ENCODE peak calls at places on chromosomes 3 and 15, in four cellular contexts. H is CD8-positive, alpha-beta T cell; K is cardiac muscle cell; Q is Panc1. V is an unnamed sample.

GRCh38 chr3:56775356-56775914 is 26.3 kb downstream of the ARHGEF3 start:
- DNase-seq in H (no peak), K (no peak), Q (no peak), V (no peak)

GRCh38 chr3:112642912-112643506 is 2.1 kb upstream of the CCDC80 start:
- DNase-seq in H (peak; percentile 70), K (peak; percentile 97), Q (no peak), V (peak; percentile 82)

GRCh38 chr3:150761831-150762661 is 923 bp downstream of the SIAH2 start:
- DNase-seq in H (peak; percentile 20), K (peak; percentile 60), Q (no peak), V (peak; percentile 74)

GRCh38 chr3:9669720-9670432 is 20.6 kb downstream of the MTMR14 start:
- DNase-seq in H (no peak), K (peak; percentile 17), Q (no peak), V (no peak)

GRCh38 chr3:185900228-185900627 is 37.6 kb downstream of the TRA2B start:
- DNase-seq in H (no peak), K (peak; percentile 82), Q (peak; percentile 89), V (peak; percentile 46)

GRCh38 chr15:73127302-73127936 is 75.2 kb downstream of the NEO1 start:
- DNase-seq in H (peak; percentile 3), K (peak; percentile 48), Q (peak; percentile 32), V (peak; percentile 38)

GRCh38 chr3:133301731-133302130 is 98.1 kb upstream of the BFSP2 start:
- DNase-seq in H (no peak), K (no peak), Q (no peak), V (no peak)

GRCh38 chr3:23474580-23475357 is 271.6 kb downstream of the UBE2E2 start:
- DNase-seq in H (no peak), K (no peak), Q (no peak), V (no peak)

GRCh38 chr3:104909721-104910120 is 457.0 kb upstream of the ALCAM start:
- DNase-seq in H (no peak), K (peak; percentile 14), Q (no peak), V (no peak)

GRCh38 chr3:64164309-64164708 is 61.0 kb downstream of the PRICKLE2 start:
- DNase-seq in H (no peak), K (no peak), Q (no peak), V (no peak)

GRCh38 chr3:15405448-15406050 is 21.8 kb downstream of the METTL6 start:
- DNase-seq in H (no peak), K (peak; percentile 79), Q (no peak), V (peak; percentile 64)

GRCh38 chr15:66390670-66391069 is 4.0 kb downstream of the MAP2K1 start:
- DNase-seq in H (no peak), K (peak; percentile 22), Q (no peak), V (peak; percentile 52)

GRCh38 chr3:9339750-9340449 is 23.0 kb upstream of the THUMPD3 start:
- DNase-seq in H (no peak), K (no peak), Q (no peak), V (no peak)

GRCh38 chr3:136195258-136196063 is 674 bp downstream of the MSL2 start:
- DNase-seq in H (peak; percentile 62), K (peak; percentile 83), Q (no peak), V (peak; percentile 56)

GRCh38 chr3:170222647-170223541 is 670 bp downstream of the PRKCI start:
- DNase-seq in H (peak; percentile 13), K (peak; percentile 20), Q (no peak), V (peak; percentile 43)

GRCh38 chr3:136938334-136938733 is 19.4 kb upstream of the IL20RB start:
- DNase-seq in H (no peak), K (peak; percentile 67), Q (no peak), V (no peak)

GRCh38 chr15:62133141-62133540 is 31.9 kb downstream of the C2CD4B start:
- DNase-seq in H (no peak), K (no peak), Q (no peak), V (no peak)

GRCh38 chr3:177050466-177051237 is 146.6 kb downstream of the TBL1XR1 start:
- DNase-seq in H (no peak), K (peak; percentile 79), Q (peak; percentile 30), V (peak; percentile 66)

GRCh38 chr3:107264888-107265287 is 112.4 kb upstream of the CCDC54 start:
- DNase-seq in H (no peak), K (peak; percentile 20), Q (no peak), V (peak; percentile 65)

GRCh38 chr3:55935241-55935640 is 448.1 kb upstream of the WNT5A start:
- DNase-seq in H (no peak), K (no peak), Q (no peak), V (no peak)

GRCh38 chr3:65894679-65895078 is 144.0 kb downstream of the MAGI1 start:
- DNase-seq in H (no peak), K (peak; percentile 58), Q (no peak), V (no peak)

GRCh38 chr15:79102595-79102994 is 12.0 kb upstream of the RASGRF1 start:
- DNase-seq in H (no peak), K (no peak), Q (no peak), V (no peak)

GRCh38 chr15:80550219-80550909 is 144.7 kb upstream of the ABHD17C start:
- DNase-seq in H (no peak), K (peak; percentile 94), Q (no peak), V (no peak)

DNA sequence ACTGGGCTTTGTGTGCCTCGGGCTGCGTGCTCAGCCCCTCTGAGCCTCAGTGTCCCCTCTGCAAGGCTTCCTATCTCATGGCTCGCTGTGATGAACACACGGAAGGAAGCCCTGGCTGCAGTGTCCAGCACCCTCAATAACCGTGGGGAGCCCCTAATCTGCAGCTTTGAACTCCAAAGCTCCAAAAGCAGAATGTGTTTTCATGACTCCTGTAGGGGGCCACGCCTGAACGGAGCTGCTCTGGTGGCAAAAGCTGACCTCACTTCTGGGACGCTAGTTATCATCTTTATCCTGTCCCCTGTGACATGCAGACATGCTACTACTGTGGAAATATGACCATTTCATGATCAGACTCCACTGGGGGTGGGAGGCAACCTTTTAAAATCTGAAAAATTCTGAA is 98.8 kb downstream of the SEC22A start:
- DNase-seq in H (no peak), K (no peak), Q (no peak), V (no peak)
- H3K27ac ChIP-seq in H (no peak overlapping the region), K (no peak overlapping the region), Q (no peak overlapping the region), V (no peak overlapping the region)

DNA sequence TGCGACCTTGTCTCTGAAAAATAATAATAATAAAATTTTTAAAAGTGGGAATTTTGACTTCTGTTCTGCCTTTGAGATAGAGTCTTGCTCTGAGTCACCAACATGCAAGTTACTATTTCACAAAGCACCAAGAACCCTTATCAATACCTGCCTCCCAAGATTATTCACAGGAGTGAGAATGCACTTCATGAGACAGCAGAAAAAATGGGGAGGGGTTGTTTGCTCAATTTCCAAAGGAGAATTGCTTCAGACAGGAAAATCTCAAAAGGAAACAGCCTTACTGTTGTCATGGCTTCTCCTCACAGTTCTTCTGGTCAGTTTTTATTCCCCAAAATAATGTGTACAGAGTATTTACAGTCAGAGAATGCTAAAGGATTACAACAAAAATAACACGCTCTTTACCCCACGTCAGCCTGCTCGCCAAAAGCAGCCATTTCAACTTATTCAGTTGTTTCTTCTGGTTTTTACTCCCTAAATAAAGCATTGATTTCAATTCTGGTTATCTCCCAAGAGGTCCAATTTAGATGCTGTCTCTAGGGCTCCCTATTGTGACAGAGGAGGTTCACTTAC is 89.0 kb downstream of the PPCDC start:
- DNase-seq in H (no peak), K (peak; percentile 52), Q (no peak), V (no peak)
- H3K4me1 ChIP-seq in H (peaks cover 19% of the 10 kb centered on the region), K (no peaks in the 10 kb centered on the region), Q (no peaks in the 10 kb centered on the region), V (no peaks in the 10 kb centered on the region)

GRCh38 chr15:57662091-57662744 is 44.3 kb upstream of the POLR2M start:
- DNase-seq in H (no peak), K (no peak), Q (no peak), V (peak; percentile 84)
- H3K27ac ChIP-seq in H (no peak overlapping the region), K (no peak overlapping the region), Q (no peak overlapping the region), V (peak overlapping the region; percentile 41)

DNA sequence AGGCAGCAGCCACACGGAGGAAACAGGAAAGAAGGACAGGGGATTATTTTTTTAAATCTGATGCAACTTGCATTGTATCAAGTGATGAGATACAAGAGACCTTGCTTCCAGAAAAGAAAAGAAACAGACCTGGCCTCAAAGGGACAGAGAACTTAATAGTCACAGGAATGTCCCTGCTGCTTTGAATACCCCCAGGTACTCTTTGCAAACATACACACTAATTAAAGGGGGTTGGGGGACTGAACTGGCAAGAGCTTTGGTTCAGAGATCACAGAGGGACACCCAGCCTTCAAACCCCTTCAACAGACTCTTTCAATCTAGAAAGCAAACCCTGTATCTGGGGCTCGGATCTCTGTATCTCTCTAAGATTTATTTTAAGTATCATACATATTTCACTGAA is 18.0 kb downstream of the TNIK start:
- DNase-seq in H (no peak), K (no peak), Q (no peak), V (no peak)
- H3K4me1 ChIP-seq in H (peaks cover 33% of the 10 kb centered on the region), K (peaks cover 25% of the 10 kb centered on the region), Q (no peaks in the 10 kb centered on the region), V (no peaks in the 10 kb centered on the region)

DNA sequence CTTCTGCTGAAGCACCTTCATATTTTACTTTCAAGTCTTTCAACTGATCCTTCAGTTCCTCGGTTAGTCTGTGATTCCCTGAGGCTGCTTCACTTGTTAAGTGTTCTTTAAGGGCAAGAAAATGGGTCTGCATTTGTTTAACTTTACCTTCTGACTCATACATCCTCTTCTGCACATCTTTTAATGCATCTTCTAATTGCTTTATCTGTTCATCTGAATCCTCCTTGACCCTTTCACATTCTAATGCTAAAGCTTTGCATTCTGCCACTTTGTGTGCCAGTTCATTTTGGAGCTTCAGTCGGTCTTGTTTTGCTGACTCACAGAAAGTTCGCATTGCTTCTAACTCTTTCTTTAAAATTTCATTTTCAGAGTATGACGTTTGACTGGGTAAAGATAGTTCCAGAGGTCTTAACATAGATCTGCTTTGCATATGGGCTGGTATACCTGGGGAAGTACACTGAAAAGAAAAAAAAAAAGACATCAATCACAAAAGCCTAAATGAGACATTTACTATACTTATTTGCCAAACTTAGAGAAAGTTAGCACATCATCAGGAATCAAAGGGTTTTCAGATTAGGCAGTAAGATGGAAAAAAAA is 94.3 kb downstream of the UACA start:
- DNase-seq in H (no peak), K (no peak), Q (no peak), V (no peak)
- H3K27ac ChIP-seq in H (no peak overlapping the region), K (peak overlapping the region; percentile 92), Q (no peak overlapping the region), V (no peak overlapping the region)

DNA sequence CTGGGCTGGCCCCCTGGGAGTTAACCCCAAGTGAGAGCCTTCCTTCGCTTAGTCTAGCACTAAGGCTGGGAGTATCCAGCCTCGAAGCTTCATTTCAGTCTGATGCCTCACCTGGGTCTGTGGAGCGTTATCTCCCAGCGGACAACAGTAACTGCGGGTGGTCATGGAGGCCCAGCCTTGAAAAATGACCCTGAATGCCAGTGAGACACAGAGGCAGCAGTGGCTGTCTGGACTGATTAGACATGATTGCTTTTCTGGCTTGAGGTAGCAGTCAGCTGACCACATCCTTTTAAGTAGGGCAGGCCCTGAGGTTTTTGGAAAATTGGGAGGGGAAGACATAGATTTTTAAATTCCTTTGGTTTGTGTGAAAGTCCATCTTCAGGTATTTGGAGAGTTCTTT is 28.2 kb upstream of the TRIM59 start:
- DNase-seq in H (no peak), K (no peak), Q (no peak), V (no peak)
- H3K4me1 ChIP-seq in H (no peaks in the 10 kb centered on the region), K (no peaks in the 10 kb centered on the region), Q (no peaks in the 10 kb centered on the region), V (no peaks in the 10 kb centered on the region)

DNA sequence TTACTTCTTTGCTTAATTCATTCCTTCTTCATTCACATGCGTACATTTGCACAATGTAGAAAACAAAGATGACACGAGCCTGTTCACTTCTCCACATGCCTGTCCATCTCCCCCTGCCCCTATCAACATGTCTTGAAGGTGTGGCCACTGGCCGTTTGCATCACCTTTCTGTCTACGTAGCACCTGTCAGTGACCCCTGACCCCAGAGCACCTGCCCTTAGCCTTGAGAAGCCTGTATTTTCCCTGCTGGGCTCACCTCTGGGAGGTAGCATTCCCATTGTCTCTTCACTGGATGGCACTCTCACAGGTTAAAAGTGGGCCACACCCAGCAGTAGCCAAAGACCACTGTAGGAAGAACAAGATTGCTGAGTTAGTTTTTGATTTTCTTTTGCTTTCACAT is 234.1 kb downstream of the THSD4 start:
- DNase-seq in H (no peak), K (no peak), Q (no peak), V (no peak)
- H3K27ac ChIP-seq in H (no peak overlapping the region), K (no peak overlapping the region), Q (no peak overlapping the region), V (no peak overlapping the region)